ENCODE peak calls at places on chromosome 1, in nine cellular contexts. F is sigmoid colon, D is ovary, Z is K562, N is IMR-90, S is vagina, P is endothelial cell of umbilical vein, K is transverse colon, X is A549. U is an unnamed sample.

GRCh38 chr1:33255347-33256311 is 663 bp upstream of the ZNF362 start:
- DNase-seq in F (peak; percentile 89), D (peak; percentile 59), Z (no peak), N (peak; percentile 15), S (no peak), P (peak; percentile 28), K (peak; percentile 86), X (peak; percentile 80), U (peak; percentile 62)

GRCh38 chr1:20706841-20707240 is 11.0 kb downstream of the KIF17 start:
- DNase-seq in F (no peak), D (no peak), Z (no peak), N (no peak), S (no peak), P (no peak), K (no peak), X (no peak), U (no peak)

GRCh38 chr1:26010800-26011199 is 10.8 kb upstream of the EXTL1 start:
- DNase-seq in F (no peak), D (no peak), Z (no peak), N (no peak), S (no peak), P (no peak), K (no peak), X (no peak), U (no peak)

GRCh38 chr1:210819266-210819665 is 314.7 kb downstream of the KCNH1 start:
- DNase-seq in F (no peak), D (no peak), Z (no peak), N (no peak), S (no peak), P (no peak), K (no peak), X (no peak), U (no peak)

GRCh38 chr1:150165622-150166612 is 16.2 kb downstream of the PLEKHO1 start:
- DNase-seq in F (no peak), D (peak; percentile 59), Z (peak; percentile 73), N (peak; percentile 55), S (no peak), P (peak; percentile 54), K (peak; percentile 65), X (peak; percentile 62), U (peak; percentile 77)

GRCh38 chr1:234170622-234171021 is 202.6 kb upstream of the COA6 start:
- DNase-seq in F (no peak), D (no peak), Z (no peak), N (no peak), S (no peak), P (no peak), K (no peak), X (no peak), U (no peak)

GRCh38 chr1:224616761-224617409 is 768 bp downstream of the CNIH3 start:
- DNase-seq in F (no peak), D (no peak), Z (no peak), N (no peak), S (no peak), P (no peak), K (no peak), X (no peak), U (no peak)

GRCh38 chr1:198880397-198880796 is 241.6 kb downstream of the PTPRC start:
- DNase-seq in F (no peak), D (no peak), Z (no peak), N (peak; percentile 62), S (no peak), P (no peak), K (no peak), X (no peak), U (no peak)

GRCh38 chr1:163173121-163173520 is 29.6 kb downstream of the RGS5 start:
- DNase-seq in F (no peak), D (no peak), Z (no peak), N (no peak), S (no peak), P (peak; percentile 68), K (no peak), X (no peak), U (no peak)
- TF ChIP-seq POLR2A in F (no peak), D (no peak), Z (no peak), N (no peak), S (no peak), P (no peak), K (no peak), X (no peak), U (no peak)

DNA sequence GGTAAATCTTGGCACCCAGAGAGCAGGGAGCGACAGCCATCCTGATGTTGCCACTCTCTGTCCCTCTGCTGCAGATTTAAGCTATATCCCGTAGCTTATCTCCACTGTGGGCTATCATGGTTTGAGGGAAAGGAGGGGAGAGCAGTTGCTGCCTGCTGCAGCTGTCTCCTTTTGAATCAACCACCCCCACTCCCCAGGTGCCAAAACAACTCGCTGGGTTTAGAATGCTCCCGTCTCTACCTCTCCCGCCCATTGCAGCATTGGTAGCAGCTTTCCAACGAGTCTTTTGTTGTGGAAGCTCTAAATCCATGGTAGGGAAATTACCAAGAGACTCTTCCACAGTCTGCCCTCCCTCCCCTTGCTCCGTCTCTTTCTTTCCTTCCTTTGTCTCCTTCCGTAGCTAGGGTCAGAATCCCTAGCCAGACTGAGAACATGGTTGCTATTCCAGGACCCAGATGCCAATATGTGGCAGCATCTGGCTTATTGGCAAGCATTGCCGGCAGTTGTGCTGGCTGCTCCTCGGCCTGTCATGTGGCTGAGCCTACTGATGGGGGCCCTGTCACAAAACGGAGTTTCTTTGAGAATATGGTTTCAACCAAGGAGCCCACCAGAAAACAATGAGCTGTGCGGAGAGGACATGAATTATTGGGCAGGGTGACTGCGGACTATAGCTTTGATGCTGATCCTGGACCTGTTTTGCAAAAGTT is 230.7 kb downstream of the RPS6KC1 start:
- DNase-seq in F (no peak), D (no peak), Z (no peak), N (no peak), S (no peak), P (no peak), K (no peak), X (no peak), U (no peak)
- H3K27ac ChIP-seq in F (no peak overlapping the region), D (no peak overlapping the region), Z (no peak overlapping the region), N (no peak overlapping the region), S (no peak overlapping the region), P (no peak overlapping the region), K (no peak overlapping the region), X (no peak overlapping the region), U (no peak overlapping the region)

GRCh38 chr1:13817906-13818305 is 117.9 kb downstream of the PRDM2 start:
- DNase-seq in F (no peak), D (no peak), Z (no peak), N (no peak), S (no peak), P (no peak), K (no peak), X (no peak), U (no peak)

GRCh38 chr1:13813398-13814012 is 113.5 kb downstream of the PRDM2 start:
- DNase-seq in F (no peak), D (peak; percentile 65), Z (peak; percentile 89), N (no peak), S (no peak), P (peak; percentile 4), K (no peak), X (no peak), U (no peak)

GRCh38 chr1:13812456-13813397 is 112.7 kb downstream of the PRDM2 start:
- DNase-seq in F (no peak), D (no peak), Z (no peak), N (no peak), S (no peak), P (no peak), K (no peak), X (no peak), U (no peak)

GRCh38 chr1:13816016-13816760 is 116.2 kb downstream of the PRDM2 start:
- DNase-seq in F (no peak), D (no peak), Z (no peak), N (no peak), S (no peak), P (no peak), K (no peak), X (no peak), U (peak; percentile 31)

DNA sequence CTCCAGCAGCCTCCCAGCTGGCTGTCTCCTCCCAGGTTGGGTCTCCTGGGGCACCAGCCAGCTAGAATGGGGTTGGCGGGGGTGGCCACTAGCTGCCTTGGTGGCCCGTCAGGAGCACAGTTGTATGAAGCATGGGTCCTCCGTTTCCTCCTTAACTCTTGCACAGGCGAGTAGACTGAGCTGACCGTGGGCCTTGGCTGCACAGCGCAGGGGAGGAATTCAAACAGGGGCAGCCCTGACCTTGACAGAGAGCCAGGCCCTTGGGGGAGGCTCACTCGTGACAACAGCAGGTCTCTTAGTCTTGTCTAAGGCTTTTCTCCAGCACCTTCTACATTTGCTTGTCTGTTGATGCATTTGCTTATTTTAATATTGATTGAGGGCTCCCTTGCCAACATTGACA is 114.1 kb downstream of the PRDM2 start:
- DNase-seq in F (no peak), D (peak; percentile 76), Z (no peak), N (no peak), S (no peak), P (no peak), K (no peak), X (no peak), U (no peak)
- TF ChIP-seq POLR2A in F (no peak), D (no peak), Z (no peak), N (no peak), S (no peak), P (no peak), K (no peak), X (no peak), U (no peak)

GRCh38 chr1:19357299-19357698 is 45.2 kb downstream of the SLC66A1 start:
- DNase-seq in F (no peak), D (no peak), Z (no peak), N (no peak), S (no peak), P (no peak), K (no peak), X (no peak), U (no peak)

GRCh38 chr1:19359357-19359756 is 47.2 kb downstream of the SLC66A1 start:
- DNase-seq in F (no peak), D (no peak), Z (no peak), N (no peak), S (no peak), P (no peak), K (no peak), X (no peak), U (no peak)

GRCh38 chr1:19360026-19360813 is 48.1 kb downstream of the SLC66A1 start:
- DNase-seq in F (no peak), D (no peak), Z (no peak), N (no peak), S (no peak), P (no peak), K (no peak), X (no peak), U (no peak)

GRCh38 chr1:19363526-19364152 is 51.5 kb downstream of the SLC66A1 start:
- DNase-seq in F (no peak), D (no peak), Z (no peak), N (no peak), S (no peak), P (no peak), K (no peak), X (no peak), U (peak; percentile 78)

DNA sequence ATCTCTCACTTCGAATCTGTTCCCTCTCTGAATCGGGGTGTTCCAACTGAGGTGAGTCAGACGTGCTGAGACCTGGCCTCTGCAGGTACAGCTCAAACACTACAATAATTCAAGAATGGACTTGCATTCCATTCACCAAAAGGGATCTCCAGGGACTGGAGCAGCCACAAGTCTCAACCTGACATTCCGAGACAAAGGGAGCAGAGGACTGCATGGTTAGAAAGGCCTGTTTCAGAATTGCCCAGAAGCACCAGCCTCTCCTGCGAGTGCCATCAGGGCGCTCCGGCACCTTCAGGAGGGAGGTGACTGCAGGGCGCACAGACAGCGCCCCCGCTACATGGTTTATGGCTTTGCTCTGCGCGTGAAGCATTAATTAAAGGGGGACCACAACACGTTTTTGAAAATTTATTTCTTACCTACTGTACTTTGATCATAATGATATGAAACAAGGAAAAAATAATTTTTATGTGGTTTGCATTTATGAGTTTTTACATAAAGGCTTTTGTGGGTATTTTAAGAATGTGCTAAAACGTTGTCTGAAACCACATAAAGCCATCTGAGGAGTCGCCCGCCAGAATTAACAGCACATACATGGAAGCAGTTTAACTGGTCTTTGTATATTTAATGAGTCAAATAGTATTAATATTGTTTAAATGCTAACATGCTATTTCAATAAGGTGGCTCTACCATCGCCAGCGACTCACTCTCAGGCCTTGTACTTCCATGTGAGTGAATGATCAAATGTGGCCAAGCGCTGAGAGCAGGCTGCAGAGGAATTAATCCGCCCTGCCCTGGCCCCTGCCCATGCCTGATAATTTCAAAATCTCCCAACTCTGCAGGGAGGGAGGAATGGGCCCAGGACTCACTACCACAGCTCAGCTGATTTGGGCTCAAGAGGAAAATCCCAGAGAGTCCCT is 49.4 kb downstream of the SLC66A1 start:
- DNase-seq in F (no peak), D (no peak), Z (no peak), N (peak; percentile 83), S (no peak), P (no peak), K (no peak), X (no peak), U (no peak)
- H3K27ac ChIP-seq in F (no peak overlapping the region), D (no peak overlapping the region), Z (no peak overlapping the region), N (no peak overlapping the region), S (peak overlapping the region; percentile 75), P (no peak overlapping the region), K (no peak overlapping the region), X (no peak overlapping the region), U (no peak overlapping the region)

U was measured in Peyer's patch.